ENCODE peak calls at places on chromosomes 6 and 20, in five cellular contexts. G is uterus, L is breast epithelium, R is prostate gland, F is body of pancreas. T is an unnamed sample. For H3K36me3, the result is how much of the 10 kb centered on the place peaks cover.

GRCh38 chr6:15874821-15875220 is 212.0 kb upstream of the DTNBP1 start:
- DNase-seq in G (no peak), L (no peak), R (no peak), F (no peak), T (no peak)

GRCh38 chr6:44906761-44907160 is 421.4 kb upstream of the RUNX2 start:
- DNase-seq in G (no peak), L (no peak), R (no peak), F (no peak), T (no peak)

GRCh38 chr6:6892706-6893601 is 214.8 kb upstream of the RREB1 start:
- DNase-seq in G (no peak), L (no peak), R (no peak), F (no peak), T (no peak)

GRCh38 chr6:170150590-170150945 is 140.3 kb downstream of the DLL1 start:
- DNase-seq in G (no peak), L (no peak), R (no peak), F (no peak), T (no peak)

GRCh38 chr6:47424436-47424836 is 53.2 kb upstream of the CD2AP start:
- DNase-seq in G (no peak), L (no peak), R (no peak), F (no peak), T (no peak)

GRCh38 chr6:44002071-44002590 is 125.1 kb downstream of the MRPL14 start:
- DNase-seq in G (no peak), L (no peak), R (no peak), F (peak), T (peak)

GRCh38 chr6:53347250-53347920 is 1.4 kb downstream of the ELOVL5 start:
- DNase-seq in G (no peak), L (no peak), R (peak), F (no peak), T (no peak)

GRCh38 chr6:5730586-5731263 is 276.0 kb downstream of the NRN1 start:
- DNase-seq in G (peak), L (no peak), R (no peak), F (no peak), T (no peak)

GRCh38 chr6:105797313-105797970 is 288.7 kb upstream of the PRDM1 start:
- DNase-seq in G (no peak), L (no peak), R (no peak), F (no peak), T (no peak)

GRCh38 chr20:6708010-6708409 is 59.5 kb upstream of the BMP2 start:
- DNase-seq in G (no peak), L (no peak), R (peak), F (peak), T (no peak)

GRCh38 chr6:41733707-41734665 is 1.4 kb downstream of the TFEB start:
- DNase-seq in G (peak), L (peak), R (peak), F (peak), T (peak)

GRCh38 chr6:88494401-88495140 is 328.4 kb upstream of the CNR1 start:
- DNase-seq in G (no peak), L (no peak), R (no peak), F (no peak), T (no peak)

GRCh38 chr20:62587757-62588402 is 54.4 kb upstream of the SLCO4A1 start:
- DNase-seq in G (no peak), L (no peak), R (no peak), F (no peak), T (no peak)

GRCh38 chr6:111588366-111588765 is 17.3 kb downstream of the TRAF3IP2 start:
- DNase-seq in G (no peak), L (no peak), R (no peak), F (no peak), T (no peak)

GRCh38 chr20:625360-625932 is 15.3 kb upstream of the TCF15 start:
- DNase-seq in G (no peak), L (no peak), R (no peak), F (no peak), T (no peak)

GRCh38 chr6:1286972-1287600 is 24.8 kb upstream of the FOXQ1 start:
- DNase-seq in G (no peak), L (no peak), R (no peak), F (no peak), T (no peak)

GRCh38 chr6:90650041-90650948 is 63.4 kb upstream of the MAP3K7 start:
- DNase-seq in G (no peak), L (no peak), R (no peak), F (no peak), T (no peak)

GRCh38 chr6:52904562-52905279 is 4.8 kb downstream of the GSTA3 start:
- DNase-seq in G (no peak), L (no peak), R (no peak), F (no peak), T (no peak)

GRCh38 chr20:22768779-22769178 is 184.4 kb upstream of the FOXA2 start:
- DNase-seq in G (no peak), L (no peak), R (no peak), F (no peak), T (no peak)

GRCh38 chr6:14647311-14647710 is 529.7 kb downstream of the CD83 start:
- DNase-seq in G (no peak), L (no peak), R (no peak), F (no peak), T (no peak)

GRCh38 chr20:38859070-38859690 is 53.7 kb downstream of the PPP1R16B start:
- DNase-seq in G (no peak), L (no peak), R (no peak), F (no peak), T (no peak)

GRCh38 chr20:21027569-21027968 is 78.6 kb downstream of the LINC00237 start:
- DNase-seq in G (no peak), L (no peak), R (no peak), F (no peak), T (no peak)

GRCh38 chr6:10268661-10269060 is 146.2 kb downstream of the TFAP2A start:
- DNase-seq in G (no peak), L (no peak), R (no peak), F (no peak), T (no peak)

GRCh38 chr20:1818247-1818840 is 76.9 kb upstream of the SIRPA start:
- DNase-seq in G (no peak), L (no peak), R (no peak), F (no peak), T (no peak)

GRCh38 chr20:31721408-31722332 is 998 bp downstream of the BCL2L1 start:
- DNase-seq in G (peak), L (no peak), R (no peak), F (no peak), T (peak)

GRCh38 chr20:37804584-37805566 is 98.1 kb upstream of the VSTM2L start:
- DNase-seq in G (no peak), L (no peak), R (no peak), F (no peak), T (peak)
- TF ChIP-seq POLR2A in G (no peak), L (no peak), R (no peak), F (no peak), T (no peak)

GRCh38 chr6:151804585-151805285 is 2.7 kb upstream of the ESR1 start:
- DNase-seq in G (no peak), L (no peak), R (no peak), F (no peak), T (no peak)

GRCh38 chr6:151806757-151807512 is 547 bp upstream of the ESR1 start:
- DNase-seq in G (peak), L (no peak), R (no peak), F (no peak), T (no peak)

GRCh38 chr6:151808331-151809241 is 1.1 kb downstream of the ESR1 start:
- DNase-seq in G (peak), L (no peak), R (no peak), F (no peak), T (no peak)

GRCh38 chr6:151805286-151805840 is 2.1 kb upstream of the ESR1 start:
- DNase-seq in G (peak), L (peak), R (no peak), F (no peak), T (no peak)

GRCh38 chr6:151807513-151808330 is at the start of gene ESR1:
- DNase-seq in G (peak), L (peak), R (no peak), F (peak), T (peak)
- H3K4me3 ChIP-seq in G (peak), L (peak), R (peak), F (no peak), T (peak)

GRCh38 chr20:36998652-36999051 is 47.1 kb upstream of the SAMHD1 start:
- DNase-seq in G (no peak), L (no peak), R (no peak), F (no peak), T (no peak)
- H3K36me3 ChIP-seq in G (under half), L (under half), R (under half), F (under half), T (under half)

GRCh38 chr6:20402181-20403079 is 751 bp downstream of the E2F3 start:
- DNase-seq in G (peak), L (no peak), R (peak), F (peak), T (peak)

GRCh38 chr6:20400476-20401402 is 940 bp upstream of the E2F3 start:
- DNase-seq in G (peak), L (no peak), R (no peak), F (peak), T (peak)

GRCh38 chr6:20399518-20399917 is 2.2 kb upstream of the E2F3 start:
- DNase-seq in G (no peak), L (no peak), R (no peak), F (no peak), T (no peak)

GRCh38 chr6:20403080-20403765 is 1.5 kb downstream of the E2F3 start:
- DNase-seq in G (peak), L (peak), R (peak), F (peak), T (peak)

DNA sequence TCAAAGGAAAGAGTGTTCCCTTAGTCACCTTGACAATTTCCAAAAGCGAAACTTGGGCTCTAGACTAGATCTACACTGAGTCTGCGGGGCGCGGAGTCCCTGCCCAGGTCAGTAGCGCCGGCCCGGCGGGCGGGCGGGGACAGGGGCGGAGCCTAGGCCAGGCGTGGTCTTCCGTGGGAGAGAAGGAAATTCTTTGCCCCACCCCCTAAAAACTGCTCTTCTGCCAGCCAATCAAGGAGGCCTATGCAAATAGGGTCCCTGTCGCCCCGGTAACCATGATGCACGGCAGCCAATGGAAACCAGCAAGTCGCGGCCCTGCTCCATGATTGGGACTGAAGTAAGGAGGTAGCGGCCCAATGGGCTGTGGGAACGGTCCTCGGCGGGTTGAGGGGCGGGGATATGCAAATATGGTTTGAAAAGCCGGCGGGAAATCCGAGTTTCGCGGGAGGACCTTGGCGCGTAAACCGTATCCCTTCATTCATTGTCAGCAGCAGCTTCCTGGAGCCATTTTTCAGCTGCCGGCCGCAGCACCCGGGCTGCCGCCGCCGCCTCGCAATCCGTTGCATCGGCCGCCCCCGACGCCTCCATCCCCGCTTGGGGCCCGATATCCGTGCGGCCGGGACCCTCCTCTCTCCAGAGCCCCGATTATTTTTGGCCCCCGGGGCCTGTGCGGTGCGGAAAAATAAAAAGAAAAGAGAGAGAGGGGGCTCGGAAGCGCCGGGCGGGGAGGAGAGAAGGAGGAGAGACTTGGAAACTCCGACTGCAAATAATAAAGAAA is at the start of gene E2F3:
- DNase-seq in G (peak), L (peak), R (peak), F (peak), T (peak)
- TF ChIP-seq POLR2A in G (peak), L (no peak), R (peak), F (no peak), T (no peak)

GRCh38 chr6:121436966-121437756 is 1.7 kb downstream of the GJA1 start:
- DNase-seq in G (peak), L (no peak), R (peak), F (peak), T (no peak)

GRCh38 chr6:121434037-121434770 is 1.2 kb upstream of the GJA1 start:
- DNase-seq in G (no peak), L (no peak), R (no peak), F (no peak), T (no peak)

GRCh38 chr6:121435444-121436069 is at the start of gene GJA1:
- DNase-seq in G (peak), L (no peak), R (peak), F (no peak), T (no peak)

GRCh38 chr6:121437861-121438651 is 2.6 kb downstream of the GJA1 start:
- DNase-seq in G (no peak), L (no peak), R (peak), F (peak), T (no peak)

DNA sequence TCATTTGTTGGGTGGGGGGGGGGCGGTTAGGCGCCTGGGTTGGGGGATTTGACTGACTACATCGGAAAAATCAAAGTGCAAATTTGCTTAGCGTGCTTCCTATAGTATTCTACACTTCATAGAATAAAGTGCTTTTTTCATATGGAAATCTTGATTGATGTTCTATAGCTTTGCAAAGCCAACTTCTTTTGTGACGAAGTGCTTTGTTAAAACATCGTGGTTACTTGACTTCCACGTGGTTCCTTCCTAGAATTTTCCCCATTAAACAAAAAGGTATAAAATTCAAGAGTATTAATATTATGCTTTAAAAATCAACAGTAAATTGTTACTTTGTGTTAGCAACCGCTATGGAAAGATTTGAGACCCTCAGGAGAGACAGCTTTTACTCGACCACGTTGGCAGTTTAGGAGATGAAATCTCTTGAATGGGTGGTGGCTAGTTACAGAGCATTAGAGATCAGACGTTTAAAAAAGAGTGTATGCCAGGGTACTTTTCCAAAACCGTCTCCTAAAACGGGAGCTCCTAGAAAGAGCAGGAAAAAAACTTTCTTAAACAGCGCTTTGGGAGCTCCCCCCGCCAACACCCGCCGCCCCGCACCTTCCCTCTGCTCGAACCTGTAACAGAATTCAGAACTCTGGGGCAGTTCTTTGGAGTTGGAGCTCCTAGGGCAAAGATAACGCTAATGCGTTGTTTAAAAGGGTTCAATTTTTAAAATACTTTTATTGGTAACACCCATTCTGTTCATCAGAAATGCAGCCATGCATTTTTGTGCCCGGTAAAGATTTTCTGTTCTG is 923 bp downstream of the GJA1 start:
- DNase-seq in G (no peak), L (no peak), R (peak), F (no peak), T (no peak)
- H3K4me3 ChIP-seq in G (peak), L (peak), R (peak), F (peak), T (peak)

T was measured in spleen.